ENCODE peak calls at places on chromosomes 13 and 19, in four cellular contexts. One of them, this sample, is unnamed.

GRCh38 chr19:7894612-7895309 is 6.5 kb downstream of the LRRC8E start:
- DNase-seq in fibroblast of the aortic adventitia: no peak
- DNase-seq in RWPE2: no peak
- DNase-seq in fibroblast of villous mesenchyme: no peak
- DNase-seq in this sample: no peak

GRCh38 chr19:41616785-41617621 is 9.9 kb downstream of the CEACAM4 start:
- DNase-seq in fibroblast of the aortic adventitia: peak
- DNase-seq in RWPE2: no peak
- DNase-seq in fibroblast of villous mesenchyme: peak
- DNase-seq in this sample: peak

GRCh38 chr13:112446867-112447266 is 70.7 kb downstream of the SPACA7 start:
- DNase-seq in fibroblast of the aortic adventitia: no peak
- DNase-seq in RWPE2: no peak
- DNase-seq in fibroblast of villous mesenchyme: no peak
- DNase-seq in this sample: no peak

GRCh38 chr13:110272227-110272626 is 34.7 kb downstream of the COL4A1 start:
- DNase-seq in fibroblast of the aortic adventitia: no peak
- DNase-seq in RWPE2: no peak
- DNase-seq in fibroblast of villous mesenchyme: no peak
- DNase-seq in this sample: no peak

GRCh38 chr19:50428768-50429463 is 3.8 kb upstream of the MYBPC2 start:
- DNase-seq in fibroblast of the aortic adventitia: no peak
- DNase-seq in RWPE2: no peak
- DNase-seq in fibroblast of villous mesenchyme: no peak
- DNase-seq in this sample: no peak

GRCh38 chr13:98216135-98216565 is 39.1 kb upstream of the RNF113B start:
- DNase-seq in fibroblast of the aortic adventitia: peak
- DNase-seq in RWPE2: no peak
- DNase-seq in fibroblast of villous mesenchyme: peak
- DNase-seq in this sample: peak

GRCh38 chr19:14542721-14543328 is 13.4 kb downstream of the TECR start:
- DNase-seq in fibroblast of the aortic adventitia: peak
- DNase-seq in RWPE2: no peak
- DNase-seq in fibroblast of villous mesenchyme: peak
- DNase-seq in this sample: no peak

GRCh38 chr13:51932231-51932630 is 70.5 kb downstream of the CCDC70 start:
- DNase-seq in fibroblast of the aortic adventitia: no peak
- DNase-seq in RWPE2: no peak
- DNase-seq in fibroblast of villous mesenchyme: no peak
- DNase-seq in this sample: no peak

GRCh38 chr13:79477968-79478367 is 3.0 kb upstream of the NDFIP2 start:
- DNase-seq in fibroblast of the aortic adventitia: no peak
- DNase-seq in RWPE2: no peak
- DNase-seq in fibroblast of villous mesenchyme: no peak
- DNase-seq in this sample: peak

GRCh38 chr19:35040826-35041547 is 534 bp upstream of the HPN start:
- DNase-seq in fibroblast of the aortic adventitia: peak
- DNase-seq in RWPE2: peak
- DNase-seq in fibroblast of villous mesenchyme: peak
- DNase-seq in this sample: peak

GRCh38 chr13:24162604-24163003 is 2.1 kb downstream of the SPATA13 start:
- DNase-seq in fibroblast of the aortic adventitia: no peak
- DNase-seq in RWPE2: no peak
- DNase-seq in fibroblast of villous mesenchyme: no peak
- DNase-seq in this sample: no peak

GRCh38 chr13:23949200-23949599 is 51.9 kb upstream of the C1QTNF9B start:
- DNase-seq in fibroblast of the aortic adventitia: no peak
- DNase-seq in RWPE2: no peak
- DNase-seq in fibroblast of villous mesenchyme: no peak
- DNase-seq in this sample: no peak

GRCh38 chr13:33051632-33052031 is 35.4 kb downstream of the KL start:
- DNase-seq in fibroblast of the aortic adventitia: no peak
- DNase-seq in RWPE2: no peak
- DNase-seq in fibroblast of villous mesenchyme: no peak
- DNase-seq in this sample: no peak

GRCh38 chr13:51283361-51283760 is 56.1 kb upstream of the SERPINE3 start:
- DNase-seq in fibroblast of the aortic adventitia: no peak
- DNase-seq in RWPE2: no peak
- DNase-seq in fibroblast of villous mesenchyme: no peak
- DNase-seq in this sample: peak

GRCh38 chr19:3475449-3475848 is 4.9 kb downstream of the SMIM24 start:
- DNase-seq in fibroblast of the aortic adventitia: no peak
- DNase-seq in RWPE2: no peak
- DNase-seq in fibroblast of villous mesenchyme: no peak
- DNase-seq in this sample: no peak

GRCh38 chr13:53197424-53197823 is 168.8 kb downstream of the OLFM4 start:
- DNase-seq in fibroblast of the aortic adventitia: no peak
- DNase-seq in RWPE2: no peak
- DNase-seq in fibroblast of villous mesenchyme: no peak
- DNase-seq in this sample: no peak

GRCh38 chr13:102517959-102518358 is 78.8 kb upstream of the TPP2 start:
- DNase-seq in fibroblast of the aortic adventitia: no peak
- DNase-seq in RWPE2: no peak
- DNase-seq in fibroblast of villous mesenchyme: no peak
- DNase-seq in this sample: no peak

GRCh38 chr19:30227661-30228112 is 144.5 kb upstream of the ZNF536 start:
- DNase-seq in fibroblast of the aortic adventitia: peak
- DNase-seq in RWPE2: no peak
- DNase-seq in fibroblast of villous mesenchyme: peak
- DNase-seq in this sample: peak

GRCh38 chr19:6292006-6292405 is 12.2 kb upstream of the MLLT1 start:
- DNase-seq in fibroblast of the aortic adventitia: no peak
- DNase-seq in RWPE2: no peak
- DNase-seq in fibroblast of villous mesenchyme: no peak
- DNase-seq in this sample: peak
- H3K4me3 ChIP-seq in fibroblast of the aortic adventitia: no peak
- H3K4me3 ChIP-seq in RWPE2: no peak
- H3K4me3 ChIP-seq in fibroblast of villous mesenchyme: no peak
- H3K4me3 ChIP-seq in this sample: no peak

GRCh38 chr13:107531816-107532215 is 683.5 kb downstream of the LIG4 start:
- DNase-seq in fibroblast of the aortic adventitia: no peak
- DNase-seq in RWPE2: no peak
- DNase-seq in fibroblast of villous mesenchyme: peak
- DNase-seq in this sample: no peak

GRCh38 chr13:107534548-107534947 is 680.8 kb downstream of the LIG4 start:
- DNase-seq in fibroblast of the aortic adventitia: no peak
- DNase-seq in RWPE2: no peak
- DNase-seq in fibroblast of villous mesenchyme: peak
- DNase-seq in this sample: no peak

GRCh38 chr13:107531180-107531579 is 684.2 kb downstream of the LIG4 start:
- DNase-seq in fibroblast of the aortic adventitia: no peak
- DNase-seq in RWPE2: no peak
- DNase-seq in fibroblast of villous mesenchyme: no peak
- DNase-seq in this sample: no peak
- TF ChIP-seq CTCF in fibroblast of the aortic adventitia: no peak
- TF ChIP-seq CTCF in RWPE2: no peak
- TF ChIP-seq CTCF in fibroblast of villous mesenchyme: no peak
- TF ChIP-seq CTCF in this sample: no peak

DNA sequence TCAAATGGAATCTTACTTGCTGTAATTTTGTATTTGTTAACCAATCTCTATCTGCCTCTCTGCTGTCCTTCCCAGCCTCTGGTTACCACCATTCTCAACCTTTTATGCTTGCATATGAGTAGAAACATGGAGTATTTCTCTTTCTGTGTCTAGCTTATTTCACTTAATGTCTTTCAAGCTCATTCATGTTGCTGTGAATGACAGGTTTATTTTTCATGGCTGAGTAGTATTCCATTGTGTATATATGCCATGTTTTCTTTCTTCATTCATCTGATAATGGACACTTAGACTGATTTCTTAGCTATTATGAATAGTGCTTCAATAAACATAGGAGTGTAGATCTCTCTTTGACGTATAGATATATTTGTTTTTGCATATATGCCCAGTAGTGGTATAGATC is 13.4 kb downstream of the ZNF460 start:
- DNase-seq in fibroblast of the aortic adventitia: no peak
- DNase-seq in RWPE2: no peak
- DNase-seq in fibroblast of villous mesenchyme: no peak
- DNase-seq in this sample: no peak
- H3K4me3 ChIP-seq in fibroblast of the aortic adventitia: no peak
- H3K4me3 ChIP-seq in RWPE2: no peak
- H3K4me3 ChIP-seq in fibroblast of villous mesenchyme: no peak
- H3K4me3 ChIP-seq in this sample: no peak

DNA sequence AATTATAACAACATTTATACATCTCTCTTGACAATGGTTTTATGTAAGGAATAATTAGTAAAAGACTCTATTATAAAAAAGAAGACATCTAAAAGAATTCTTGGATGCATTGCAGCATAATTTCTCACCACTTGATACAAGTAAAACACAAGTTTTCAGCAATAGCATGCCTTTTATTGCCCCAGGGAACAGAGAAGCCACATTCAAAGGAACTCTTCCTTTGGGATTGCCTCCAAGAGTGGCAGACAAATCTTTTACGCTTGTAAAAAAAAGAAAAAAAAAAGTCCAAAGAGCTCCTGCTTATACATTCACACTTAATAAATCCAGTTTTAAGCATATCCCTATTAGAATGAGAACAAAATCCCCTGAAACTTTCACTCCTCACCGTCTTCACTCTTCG is 2357.8 kb upstream of the PCDH20 start:
- DNase-seq in fibroblast of the aortic adventitia: no peak
- DNase-seq in RWPE2: no peak
- DNase-seq in fibroblast of villous mesenchyme: no peak
- DNase-seq in this sample: no peak
- TF ChIP-seq CTCF in fibroblast of the aortic adventitia: no peak
- TF ChIP-seq CTCF in RWPE2: no peak
- TF ChIP-seq CTCF in fibroblast of villous mesenchyme: no peak
- TF ChIP-seq CTCF in this sample: no peak

GRCh38 chr19:58549664-58550361 is 5.1 kb downstream of the CHMP2A start:
- DNase-seq in fibroblast of the aortic adventitia: no peak
- DNase-seq in RWPE2: no peak
- DNase-seq in fibroblast of villous mesenchyme: no peak
- DNase-seq in this sample: no peak

GRCh38 chr19:58545286-58546068 is 1.6 kb downstream of the TRIM28 start:
- DNase-seq in fibroblast of the aortic adventitia: no peak
- DNase-seq in RWPE2: no peak
- DNase-seq in fibroblast of villous mesenchyme: no peak
- DNase-seq in this sample: no peak

GRCh38 chr19:58546131-58546530 is 2.3 kb downstream of the TRIM28 start:
- DNase-seq in fibroblast of the aortic adventitia: no peak
- DNase-seq in RWPE2: no peak
- DNase-seq in fibroblast of villous mesenchyme: no peak
- DNase-seq in this sample: no peak

GRCh38 chr19:58548859-58549663 is 5.2 kb downstream of the TRIM28 start:
- DNase-seq in fibroblast of the aortic adventitia: no peak
- DNase-seq in RWPE2: no peak
- DNase-seq in fibroblast of villous mesenchyme: no peak
- DNase-seq in this sample: no peak

GRCh38 chr19:58547323-58548312 is 3.8 kb downstream of the TRIM28 start:
- DNase-seq in fibroblast of the aortic adventitia: no peak
- DNase-seq in RWPE2: no peak
- DNase-seq in fibroblast of villous mesenchyme: no peak
- DNase-seq in this sample: no peak
- H3K4me3 ChIP-seq in fibroblast of the aortic adventitia: peak
- H3K4me3 ChIP-seq in RWPE2: no peak
- H3K4me3 ChIP-seq in fibroblast of villous mesenchyme: no peak
- H3K4me3 ChIP-seq in this sample: no peak

DNA sequence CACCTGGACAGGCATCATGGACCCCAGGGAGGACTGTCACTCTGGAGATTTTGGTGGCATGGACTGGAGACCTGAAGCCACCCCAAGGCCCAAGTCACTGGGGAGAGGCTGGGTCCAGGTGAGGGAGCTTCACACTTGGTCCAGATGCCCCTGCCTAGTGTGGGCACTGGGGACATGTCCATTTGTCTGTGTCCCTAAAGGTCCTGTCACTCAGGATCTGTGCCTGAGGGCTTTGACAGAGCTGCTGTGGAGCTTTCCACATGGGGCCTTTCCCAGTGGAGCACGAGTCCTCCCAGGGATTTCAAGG is 40.5 kb upstream of the CEACAM8 start:
- DNase-seq in fibroblast of the aortic adventitia: no peak
- DNase-seq in RWPE2: no peak
- DNase-seq in fibroblast of villous mesenchyme: no peak
- DNase-seq in this sample: no peak
- TF ChIP-seq CTCF in fibroblast of the aortic adventitia: no peak
- TF ChIP-seq CTCF in RWPE2: peak
- TF ChIP-seq CTCF in fibroblast of villous mesenchyme: no peak
- TF ChIP-seq CTCF in this sample: no peak

DNA sequence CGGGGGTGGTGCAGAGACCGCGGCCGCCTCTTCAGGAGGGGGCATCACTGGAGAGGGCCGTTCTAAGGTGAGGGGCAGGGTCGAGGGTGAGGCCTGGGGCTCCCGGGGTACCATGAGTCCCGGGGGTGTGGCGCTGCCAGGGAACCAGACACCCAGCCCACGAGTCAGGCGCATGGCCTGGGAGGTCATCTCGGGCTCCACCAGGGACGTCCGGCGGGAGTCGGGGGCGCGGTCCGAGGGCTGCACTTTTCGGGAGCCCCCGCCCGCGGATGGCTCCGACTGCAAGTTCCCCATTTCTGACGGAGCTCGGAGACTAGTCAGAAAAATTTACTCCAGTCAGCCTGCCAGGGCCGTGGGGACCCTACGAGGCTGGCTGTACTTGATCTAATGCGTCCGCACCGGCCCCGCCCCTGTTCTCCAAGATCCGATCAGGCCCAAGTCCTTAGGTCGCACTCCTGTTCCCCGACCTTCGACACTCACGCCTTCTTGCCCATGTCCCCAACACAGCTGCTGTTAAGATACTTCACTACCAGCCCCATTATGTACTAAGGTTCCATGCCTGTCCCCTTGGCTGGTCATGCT is 775 bp downstream of the GGN start:
- DNase-seq in fibroblast of the aortic adventitia: no peak
- DNase-seq in RWPE2: no peak
- DNase-seq in fibroblast of villous mesenchyme: no peak
- DNase-seq in this sample: no peak
- H3K4me3 ChIP-seq in fibroblast of the aortic adventitia: peak
- H3K4me3 ChIP-seq in RWPE2: peak
- H3K4me3 ChIP-seq in fibroblast of villous mesenchyme: peak
- H3K4me3 ChIP-seq in this sample: peak

GRCh38 chr19:45902651-45903625 is 525 bp upstream of the MYPOP start:
- DNase-seq in fibroblast of the aortic adventitia: peak
- DNase-seq in RWPE2: peak
- DNase-seq in fibroblast of villous mesenchyme: peak
- DNase-seq in this sample: peak

GRCh38 chr19:45900661-45901431 is 1.6 kb downstream of the MYPOP start:
- DNase-seq in fibroblast of the aortic adventitia: no peak
- DNase-seq in RWPE2: no peak
- DNase-seq in fibroblast of villous mesenchyme: no peak
- DNase-seq in this sample: no peak

GRCh38 chr19:45899919-45900589 is 2.4 kb downstream of the MYPOP start:
- DNase-seq in fibroblast of the aortic adventitia: no peak
- DNase-seq in RWPE2: no peak
- DNase-seq in fibroblast of villous mesenchyme: no peak
- DNase-seq in this sample: no peak

GRCh38 chr19:45901432-45901903 is 945 bp downstream of the MYPOP start:
- DNase-seq in fibroblast of the aortic adventitia: peak
- DNase-seq in RWPE2: no peak
- DNase-seq in fibroblast of villous mesenchyme: peak
- DNase-seq in this sample: peak

GRCh38 chr19:45901912-45902650 is at the start of gene MYPOP:
- DNase-seq in fibroblast of the aortic adventitia: no peak
- DNase-seq in RWPE2: no peak
- DNase-seq in fibroblast of villous mesenchyme: no peak
- DNase-seq in this sample: no peak
- TF ChIP-seq CTCF in fibroblast of the aortic adventitia: no peak
- TF ChIP-seq CTCF in RWPE2: no peak
- TF ChIP-seq CTCF in fibroblast of villous mesenchyme: no peak
- TF ChIP-seq CTCF in this sample: no peak